ENCODE peak calls at places on chromosomes 7 and 10, in seven cellular contexts. D is neural crest cell, M is heart left ventricle, V is coronary artery, S is hepatocyte, Q is foreskin keratinocyte, B is stomach. P is an unnamed sample.

GRCh38 chr7:7438851-7439250 is 96.8 kb downstream of the COL28A1 start:
- DNase-seq in S (peak), M (no peak), D (no peak), V (no peak), B (no peak), Q (peak), P (no peak)

GRCh38 chr7:93575555-93576397 is 1.3 kb upstream of the CALCR start:
- DNase-seq in B (no peak), S (no peak), Q (no peak), V (no peak), D (no peak), M (no peak), P (no peak)

GRCh38 chr10:123574299-123574698 is 91.9 kb upstream of the GPR26 start:
- DNase-seq in M (no peak), Q (no peak), D (no peak), V (no peak), B (no peak), S (no peak), P (no peak)

GRCh38 chr7:47394751-47395252 is 187.1 kb downstream of the TNS3 start:
- DNase-seq in M (no peak), Q (no peak), B (peak), D (no peak), S (no peak), V (peak), P (peak)

GRCh38 chr7:74482629-74483401 is 29.1 kb downstream of the GTF2IRD1 start:
- DNase-seq in Q (no peak), M (no peak), D (no peak), V (no peak), B (no peak), S (peak), P (peak)

GRCh38 chr10:132551093-132551807 is 13.7 kb downstream of the INPP5A start:
- DNase-seq in B (no peak), V (no peak), M (no peak), D (no peak), Q (no peak), S (no peak), P (no peak)

GRCh38 chr7:70668606-70669358 is 463.2 kb upstream of the GALNT17 start:
- DNase-seq in Q (peak), M (peak), S (no peak), V (peak), B (no peak), D (no peak), P (no peak)

GRCh38 chr7:147376152-147376551 is 1214.4 kb upstream of the C7orf33 start:
- DNase-seq in V (no peak), D (no peak), M (no peak), S (no peak), Q (no peak), B (no peak), P (no peak)

GRCh38 chr10:6011558-6011957 is 34.2 kb upstream of the IL15RA start:
- DNase-seq in D (no peak), M (no peak), B (no peak), Q (no peak), S (no peak), V (no peak), P (no peak)

GRCh38 chr7:105876964-105877601 is 684 bp upstream of the ATXN7L1 start:
- DNase-seq in M (peak), B (peak), D (peak), Q (peak), V (peak), S (peak), P (peak)

GRCh38 chr10:98299341-98299740 is 31.3 kb upstream of the LOXL4 start:
- DNase-seq in S (peak), Q (no peak), D (no peak), V (no peak), M (no peak), B (no peak), P (no peak)

GRCh38 chr10:4450981-4451501 is 375.0 kb upstream of the AKR1E2 start:
- DNase-seq in B (no peak), Q (peak), D (no peak), V (no peak), M (no peak), S (no peak), P (no peak)

GRCh38 chr7:70104243-70104642 is 506.0 kb downstream of the AUTS2 start:
- DNase-seq in Q (no peak), D (no peak), S (no peak), B (no peak), M (no peak), V (no peak), P (no peak)

GRCh38 chr10:25959540-25960232 is 25.7 kb downstream of the MYO3A start:
- DNase-seq in Q (no peak), V (no peak), B (no peak), M (no peak), D (no peak), S (no peak), P (no peak)

GRCh38 chr7:128236924-128237586 is 4.0 kb upstream of the LEP start:
- DNase-seq in S (no peak), Q (peak), V (no peak), D (no peak), B (no peak), M (no peak), P (no peak)

GRCh38 chr7:94632338-94633024 is 23.5 kb downstream of the SGCE start:
- DNase-seq in B (no peak), S (peak), Q (peak), V (no peak), M (no peak), D (no peak), P (no peak)

GRCh38 chr7:71733108-71733870 is 601.3 kb downstream of the GALNT17 start:
- DNase-seq in S (peak), B (peak), M (peak), D (peak), V (peak), Q (no peak), P (peak)

GRCh38 chr10:77771450-77771849 is 133.8 kb upstream of the KCNMA1 start:
- DNase-seq in S (no peak), D (no peak), M (no peak), Q (no peak), B (no peak), V (no peak), P (no peak)

GRCh38 chr7:3294432-3295100 is 6.5 kb upstream of the SDK1 start:
- DNase-seq in S (peak), Q (no peak), D (no peak), M (no peak), V (no peak), B (peak), P (no peak)

GRCh38 chr10:129472696-129473555 is 5.9 kb downstream of the MGMT start:
- DNase-seq in Q (no peak), D (no peak), M (no peak), S (no peak), B (no peak), V (peak), P (no peak)

GRCh38 chr10:77104459-77104980 is 533.1 kb downstream of the KCNMA1 start:
- DNase-seq in M (peak), V (peak), B (no peak), Q (no peak), S (no peak), D (no peak), P (peak)

GRCh38 chr10:91163709-91164474 is 56.6 kb upstream of the PCGF5 start:
- DNase-seq in V (peak), D (no peak), S (peak), B (peak), Q (no peak), M (peak), P (peak)

GRCh38 chr10:35606423-35606822 is 1.3 kb downstream of the GJD4 start:
- DNase-seq in M (no peak), D (no peak), S (no peak), Q (no peak), B (no peak), V (no peak), P (no peak)

GRCh38 chr7:121076350-121077164 is 88.0 kb downstream of the CPED1 start:
- DNase-seq in S (peak), B (no peak), D (no peak), Q (peak), M (no peak), V (no peak), P (no peak)

GRCh38 chr10:92573091-92573797 is 649 bp downstream of the IDE start:
- DNase-seq in M (peak), D (peak), B (peak), Q (peak), V (peak), S (peak), P (no peak)

GRCh38 chr10:89662596-89662995 is 17.6 kb upstream of the PANK1 start:
- DNase-seq in B (no peak), D (no peak), Q (no peak), S (no peak), V (no peak), M (no peak), P (no peak)

GRCh38 chr10:89663144-89663543 is 18.1 kb upstream of the PANK1 start:
- DNase-seq in V (no peak), M (no peak), D (no peak), S (no peak), Q (no peak), B (no peak), P (no peak)

GRCh38 chr10:89664206-89664605 is 19.2 kb upstream of the PANK1 start:
- DNase-seq in V (no peak), Q (no peak), M (no peak), B (no peak), S (no peak), D (no peak), P (no peak)

GRCh38 chr10:89666138-89666537 is 21.1 kb upstream of the PANK1 start:
- DNase-seq in Q (no peak), M (no peak), S (no peak), D (no peak), V (no peak), B (no peak), P (no peak)

GRCh38 chr10:89665302-89665701 is 20.3 kb upstream of the PANK1 start:
- DNase-seq in S (no peak), M (no peak), B (no peak), Q (peak), D (no peak), V (no peak), P (no peak)
- TF ChIP-seq CTCF in S (no peak), M (no peak), B (no peak), Q (peak), D (no peak), V (no peak), P (no peak)

GRCh38 chr7:109456116-109456515 is 886.4 kb downstream of the DNAJB9 start:
- DNase-seq in B (no peak), S (no peak), Q (no peak), M (no peak), V (no peak), D (no peak), P (no peak)
- TF ChIP-seq CTCF in B (no peak), S (no peak), Q (no peak), M (no peak), V (no peak), D (no peak), P (no peak)

GRCh38 chr7:1422512-1423265 is 36.6 kb downstream of the MICALL2 start:
- DNase-seq in D (no peak), S (no peak), Q (no peak), M (no peak), B (peak), V (no peak), P (no peak)
- TF ChIP-seq CTCF in D (no peak), S (no peak), Q (no peak), M (no peak), B (no peak), V (no peak), P (no peak)

GRCh38 chr7:83984076-83984475 is 210.5 kb downstream of the SEMA3A start:
- DNase-seq in Q (no peak), M (no peak), B (no peak), S (no peak), D (no peak), V (no peak), P (no peak)

GRCh38 chr7:83987764-83988163 is 206.8 kb downstream of the SEMA3A start:
- DNase-seq in S (no peak), V (no peak), Q (no peak), B (no peak), D (no peak), M (no peak), P (no peak)

GRCh38 chr7:83985766-83986165 is 208.8 kb downstream of the SEMA3A start:
- DNase-seq in B (no peak), Q (no peak), M (no peak), V (no peak), S (no peak), D (no peak), P (no peak)
- TF ChIP-seq CTCF in B (no peak), Q (no peak), M (no peak), V (no peak), S (no peak), D (no peak), P (no peak)

GRCh38 chr10:44922826-44923545 is 11.8 kb downstream of the TMEM72 start:
- DNase-seq in D (no peak), V (peak), Q (no peak), S (no peak), M (peak), B (no peak), P (no peak)
- TF ChIP-seq CTCF in D (no peak), V (no peak), Q (no peak), S (no peak), M (no peak), B (no peak), P (no peak)

GRCh38 chr10:22415072-22415471 is 69.8 kb downstream of the SPAG6 start:
- DNase-seq in Q (no peak), D (no peak), S (no peak), B (no peak), V (no peak), M (no peak), P (no peak)

GRCh38 chr10:22417736-22418268 is 72.5 kb downstream of the SPAG6 start:
- DNase-seq in V (no peak), D (no peak), S (no peak), B (no peak), Q (no peak), M (no peak), P (no peak)

GRCh38 chr10:22426653-22427052 is 81.4 kb downstream of the SPAG6 start:
- DNase-seq in D (no peak), S (no peak), B (no peak), Q (no peak), M (no peak), V (no peak), P (no peak)

DNA sequence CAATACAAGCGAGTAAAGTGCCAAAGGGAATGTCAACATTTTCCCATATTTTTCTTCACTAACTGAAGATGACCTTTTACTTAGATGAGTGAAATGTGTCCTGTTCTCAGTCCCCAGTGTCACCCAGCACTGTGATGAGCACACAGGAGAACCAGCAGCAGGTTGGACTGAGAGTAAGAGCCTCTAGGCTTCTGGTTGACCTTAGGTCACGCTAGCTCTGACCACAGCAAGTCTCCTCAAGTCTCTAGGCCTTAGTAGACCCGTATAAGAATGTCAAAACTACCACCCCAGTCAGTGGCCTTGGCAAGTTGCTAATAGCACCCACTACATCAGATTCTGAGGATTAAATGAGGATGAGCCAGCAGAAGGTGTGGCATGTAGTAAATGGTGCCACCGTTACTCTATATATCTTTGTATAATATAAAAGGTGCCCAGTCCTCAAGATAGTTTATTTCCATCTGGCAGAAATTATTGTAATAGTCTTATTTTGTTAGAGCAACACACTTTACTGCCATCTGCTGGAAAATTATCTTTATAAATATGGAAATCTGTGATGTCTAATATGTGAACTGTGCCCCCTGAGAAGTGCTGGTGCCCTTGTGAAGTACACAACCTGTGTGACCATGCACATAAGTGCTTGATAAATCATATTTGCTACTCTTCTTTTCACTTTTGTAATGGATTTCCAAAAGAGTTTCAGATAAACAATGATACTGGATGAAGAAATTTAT is 75.7 kb downstream of the SPAG6 start:
- DNase-seq in V (no peak), D (no peak), S (no peak), Q (no peak), M (no peak), B (no peak), P (no peak)
- TF ChIP-seq CTCF in V (no peak), D (no peak), S (peak), Q (peak), M (no peak), B (no peak), P (no peak)

GRCh38 chr10:13535346-13535745 is 6.5 kb upstream of the BEND7 start:
- DNase-seq in D (no peak), Q (no peak), M (no peak), V (no peak), B (no peak), S (no peak), P (no peak)

GRCh38 chr10:13542533-13542932 is 13.7 kb upstream of the BEND7 start:
- DNase-seq in M (no peak), S (no peak), B (no peak), Q (no peak), V (no peak), D (no peak), P (no peak)

DNA sequence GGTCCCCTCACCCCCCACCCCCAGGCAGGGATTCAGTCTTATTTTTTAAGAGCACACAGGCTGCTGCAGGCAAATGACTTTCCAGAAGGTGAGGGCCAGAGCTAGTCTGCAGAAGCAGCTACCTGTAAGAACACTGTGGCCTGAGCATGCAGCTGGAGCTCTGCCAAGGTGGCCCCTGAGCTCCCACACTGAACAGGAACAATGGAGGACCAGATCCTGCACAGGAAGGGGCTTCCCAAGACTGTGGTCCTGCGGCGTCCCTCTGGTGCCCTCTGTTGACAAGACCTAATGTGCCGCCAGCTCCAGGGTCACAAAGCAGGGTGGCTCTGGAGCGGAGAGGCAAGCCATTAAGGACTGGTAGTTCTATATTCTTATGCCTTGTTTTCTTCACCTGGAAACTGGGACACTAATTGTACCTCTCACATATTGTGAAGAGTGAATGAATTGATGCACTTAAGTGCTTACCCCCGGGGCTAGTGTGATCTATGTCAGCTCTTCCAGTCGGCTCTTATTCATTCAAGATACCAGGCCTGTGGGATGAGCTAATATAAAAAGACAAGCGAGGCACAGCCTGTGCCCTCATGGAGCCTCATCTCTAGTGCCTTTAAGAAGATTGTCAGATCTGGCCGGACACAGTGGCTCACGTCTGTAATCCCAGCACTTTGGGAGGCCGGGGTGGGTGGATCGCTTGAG is 8.0 kb upstream of the BEND7 start:
- DNase-seq in Q (no peak), V (no peak), D (peak), M (peak), B (peak), S (peak), P (no peak)
- TF ChIP-seq CTCF in Q (peak), V (no peak), D (peak), M (peak), B (peak), S (peak), P (no peak)

P was measured in ovary.